ENCODE peak calls at places on chromosomes 16 and 17, in four cellular contexts. One of them, this sample, is unnamed.

GRCh38 chr16:12903325-12904040 is 2.1 kb downstream of the SHISA9 start:
- DNase-seq in adrenal gland: no peak
- DNase-seq in sigmoid colon: no peak
- DNase-seq in IMR-90: no peak
- DNase-seq in this sample: no peak

GRCh38 chr17:36755586-36755985 is 154.2 kb downstream of the MRM1 start:
- DNase-seq in adrenal gland: peak; percentile 24
- DNase-seq in sigmoid colon: no peak
- DNase-seq in IMR-90: no peak
- DNase-seq in this sample: no peak

GRCh38 chr17:61321344-61321743 is 78.3 kb upstream of the TBX2 start:
- DNase-seq in adrenal gland: no peak
- DNase-seq in sigmoid colon: no peak
- DNase-seq in IMR-90: no peak
- DNase-seq in this sample: no peak

GRCh38 chr17:81582341-81582740 is 30.2 kb upstream of the FAAP100 start:
- DNase-seq in adrenal gland: no peak
- DNase-seq in sigmoid colon: no peak
- DNase-seq in IMR-90: peak; percentile 76
- DNase-seq in this sample: no peak

GRCh38 chr17:73358668-73359067 is 46.9 kb upstream of the CDC42EP4 start:
- DNase-seq in adrenal gland: no peak
- DNase-seq in sigmoid colon: peak; percentile 85
- DNase-seq in IMR-90: no peak
- DNase-seq in this sample: no peak

GRCh38 chr16:75038036-75038959 is 39.5 kb downstream of the ZNRF1 start:
- DNase-seq in adrenal gland: peak; percentile 2
- DNase-seq in sigmoid colon: no peak
- DNase-seq in IMR-90: peak; percentile 68
- DNase-seq in this sample: no peak

GRCh38 chr17:69818467-69818866 is 256.6 kb upstream of the KCNJ16 start:
- DNase-seq in adrenal gland: no peak
- DNase-seq in sigmoid colon: no peak
- DNase-seq in IMR-90: peak; percentile 30
- DNase-seq in this sample: no peak

GRCh38 chr16:4618645-4619418 is 4.1 kb upstream of the UBALD1 start:
- DNase-seq in adrenal gland: no peak
- DNase-seq in sigmoid colon: no peak
- DNase-seq in IMR-90: no peak
- DNase-seq in this sample: no peak

GRCh38 chr16:3510410-3510809 is 9.6 kb downstream of the CLUAP1 start:
- DNase-seq in adrenal gland: no peak
- DNase-seq in sigmoid colon: no peak
- DNase-seq in IMR-90: no peak
- DNase-seq in this sample: no peak

GRCh38 chr16:4679854-4680636 is 13.3 kb upstream of the NUDT16L1 start:
- DNase-seq in adrenal gland: peak; percentile 78
- DNase-seq in sigmoid colon: peak; percentile 87
- DNase-seq in IMR-90: peak; percentile 67
- DNase-seq in this sample: no peak

GRCh38 chr17:4476512-4477070 is 22.1 kb upstream of the SPNS2 start:
- DNase-seq in adrenal gland: no peak
- DNase-seq in sigmoid colon: no peak
- DNase-seq in IMR-90: no peak
- DNase-seq in this sample: no peak

GRCh38 chr17:19410875-19411291 is at the start of gene RNF112:
- DNase-seq in adrenal gland: no peak
- DNase-seq in sigmoid colon: no peak
- DNase-seq in IMR-90: peak; percentile 56
- DNase-seq in this sample: no peak

GRCh38 chr17:67608691-67609090 is 109.0 kb upstream of the NOL11 start:
- DNase-seq in adrenal gland: no peak
- DNase-seq in sigmoid colon: no peak
- DNase-seq in IMR-90: peak; percentile 91
- DNase-seq in this sample: no peak

GRCh38 chr17:55770220-55770870 is 19.5 kb downstream of the PCTP start:
- DNase-seq in adrenal gland: no peak
- DNase-seq in sigmoid colon: no peak
- DNase-seq in IMR-90: peak; percentile 72
- DNase-seq in this sample: no peak

GRCh38 chr16:2007081-2007836 is 2.4 kb downstream of the ZNF598 start:
- DNase-seq in adrenal gland: no peak
- DNase-seq in sigmoid colon: no peak
- DNase-seq in IMR-90: no peak
- DNase-seq in this sample: no peak

GRCh38 chr16:84507011-84507982 is 2.8 kb upstream of the MEAK7 start:
- DNase-seq in adrenal gland: no peak
- DNase-seq in sigmoid colon: no peak
- DNase-seq in IMR-90: no peak
- DNase-seq in this sample: no peak

GRCh38 chr17:73990290-73990689 is 213.2 kb upstream of the RPL38 start:
- DNase-seq in adrenal gland: no peak
- DNase-seq in sigmoid colon: no peak
- DNase-seq in IMR-90: no peak
- DNase-seq in this sample: no peak

GRCh38 chr16:22427556-22427955 is 53.1 kb upstream of the CDR2 start:
- DNase-seq in adrenal gland: no peak
- DNase-seq in sigmoid colon: no peak
- DNase-seq in IMR-90: no peak
- DNase-seq in this sample: no peak

GRCh38 chr16:2596747-2597559 is 59.1 kb downstream of the PDPK1 start:
- DNase-seq in adrenal gland: no peak
- DNase-seq in sigmoid colon: no peak
- DNase-seq in IMR-90: no peak
- DNase-seq in this sample: no peak

DNA sequence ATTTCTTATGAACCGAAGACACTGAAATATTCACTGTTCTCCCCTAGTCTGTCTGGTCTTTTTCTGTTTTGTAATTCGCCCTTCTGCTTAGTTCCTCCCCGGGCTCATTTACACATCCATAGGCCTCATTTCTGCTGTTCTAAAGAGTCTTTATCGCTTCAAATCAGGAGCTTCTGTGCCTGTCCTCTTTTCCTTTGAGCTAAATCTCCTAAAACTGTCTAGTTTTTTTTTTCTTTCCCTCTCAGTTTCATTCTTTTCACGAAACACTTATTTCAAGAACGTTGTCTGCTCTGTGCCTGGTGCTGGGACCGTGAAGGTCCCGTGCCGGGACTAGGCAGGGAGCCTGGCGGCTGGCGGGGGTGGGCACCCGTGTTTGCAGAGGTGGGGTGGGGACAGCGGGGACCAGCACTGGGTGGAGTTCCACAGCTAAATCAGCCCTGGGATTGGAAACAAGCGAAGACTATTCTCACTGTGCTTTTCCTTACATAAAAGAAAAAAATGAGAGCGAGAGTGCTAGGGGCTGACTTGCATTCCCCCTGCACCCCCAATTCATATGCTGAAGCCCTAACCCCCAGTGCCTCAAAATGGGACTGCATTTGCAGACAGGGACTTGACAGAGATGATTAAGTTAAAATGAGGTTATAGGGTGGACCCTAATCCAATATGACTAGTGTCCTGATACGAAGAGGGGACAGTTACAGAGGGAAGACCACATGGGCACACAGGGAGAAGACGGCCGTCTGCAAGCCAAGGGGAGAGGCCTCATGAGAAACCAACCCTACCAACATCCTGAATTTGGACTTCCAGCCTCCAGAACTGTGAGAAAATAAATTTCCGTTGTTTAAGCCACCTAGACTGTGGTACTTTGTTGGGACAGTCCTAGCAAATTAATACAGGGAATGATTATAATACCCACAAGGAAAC is 1.4 kb upstream of the TMEM220 start:
- DNase-seq in adrenal gland: peak; percentile 22
- DNase-seq in sigmoid colon: no peak
- DNase-seq in IMR-90: no peak
- DNase-seq in this sample: no peak
- H3K4me3 ChIP-seq in adrenal gland: no peak overlapping the region
- H3K4me3 ChIP-seq in sigmoid colon: peak overlapping the region; percentile 81
- H3K4me3 ChIP-seq in IMR-90: no peak overlapping the region
- H3K4me3 ChIP-seq in this sample: no peak overlapping the region

DNA sequence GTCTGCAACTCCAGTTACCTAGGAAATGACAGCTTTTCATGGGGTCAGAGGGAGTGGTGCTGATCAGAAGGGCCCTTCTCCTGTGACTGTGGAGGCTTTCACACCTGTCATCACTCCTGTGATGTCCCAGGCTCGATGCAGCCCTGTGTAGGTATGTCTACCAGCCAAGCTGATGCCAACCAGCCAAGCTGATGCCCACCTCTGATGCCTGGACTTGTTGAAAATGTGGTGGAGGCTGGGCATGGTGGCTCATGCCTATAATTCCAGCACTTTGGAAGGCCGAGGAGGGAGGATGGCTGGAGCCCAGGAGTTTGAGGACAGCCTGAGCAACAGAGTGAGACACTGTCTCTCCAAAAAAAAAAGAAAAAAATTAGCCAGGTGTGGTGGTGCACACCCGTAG is 33.7 kb upstream of the RGS9 start:
- DNase-seq in adrenal gland: no peak
- DNase-seq in sigmoid colon: peak; percentile 52
- DNase-seq in IMR-90: no peak
- DNase-seq in this sample: no peak
- H3K4me1 ChIP-seq in adrenal gland: peaks cover 4% of the 10 kb centered on the region
- H3K4me1 ChIP-seq in sigmoid colon: peaks cover 32% of the 10 kb centered on the region
- H3K4me1 ChIP-seq in IMR-90: peaks cover 12% of the 10 kb centered on the region
- H3K4me1 ChIP-seq in this sample: peaks cover 61% of the 10 kb centered on the region

GRCh38 chr17:18181358-18181757 is 2.3 kb upstream of the ALKBH5 start:
- DNase-seq in adrenal gland: no peak
- DNase-seq in sigmoid colon: no peak
- DNase-seq in IMR-90: peak; percentile 29
- DNase-seq in this sample: no peak
- TF ChIP-seq POLR2A in adrenal gland: no peak
- TF ChIP-seq POLR2A in sigmoid colon: no peak
- TF ChIP-seq POLR2A in IMR-90: no peak
- TF ChIP-seq POLR2A in this sample: no peak

GRCh38 chr17:59152925-59153324 is 2.1 kb downstream of the SKA2 start:
- DNase-seq in adrenal gland: no peak
- DNase-seq in sigmoid colon: no peak
- DNase-seq in IMR-90: no peak
- DNase-seq in this sample: no peak
- H3K4me3 ChIP-seq in adrenal gland: no peak overlapping the region
- H3K4me3 ChIP-seq in sigmoid colon: no peak overlapping the region
- H3K4me3 ChIP-seq in IMR-90: no peak overlapping the region
- H3K4me3 ChIP-seq in this sample: no peak overlapping the region

DNA sequence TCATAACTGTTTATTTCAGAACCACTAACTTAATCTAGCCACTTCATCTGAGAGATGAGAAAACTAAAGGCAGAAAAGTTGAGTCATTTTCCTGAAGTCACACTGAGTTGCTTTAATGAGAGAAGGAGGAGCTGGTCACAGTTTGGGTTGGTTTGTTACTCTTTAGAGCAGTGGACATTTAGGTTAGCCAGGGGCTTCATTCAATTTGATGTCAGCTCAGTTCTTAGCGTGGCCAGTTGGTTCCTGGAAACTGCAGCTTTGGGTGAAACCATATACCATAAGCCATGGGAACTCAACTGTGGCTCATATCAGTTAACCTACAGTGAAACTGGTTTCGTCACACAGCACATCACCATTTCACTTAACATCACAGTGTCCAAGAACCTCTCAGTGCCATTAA is 59.2 kb upstream of the ADORA2B start:
- DNase-seq in adrenal gland: no peak
- DNase-seq in sigmoid colon: no peak
- DNase-seq in IMR-90: peak; percentile 19
- DNase-seq in this sample: no peak
- H3K4me1 ChIP-seq in adrenal gland: peaks cover 29% of the 10 kb centered on the region
- H3K4me1 ChIP-seq in sigmoid colon: no peaks in the 10 kb centered on the region
- H3K4me1 ChIP-seq in IMR-90: peaks cover 3% of the 10 kb centered on the region
- H3K4me1 ChIP-seq in this sample: no peaks in the 10 kb centered on the region